ENCODE peak calls at places on chromosomes 11 and 22, in eight cellular contexts. One of them, this sample, is unnamed. For H3K4me1, the result is how much of the 10 kb centered on the place peaks cover.

GRCh38 chr11:72012897-72013721 is 14.4 kb downstream of the IL18BP start:
- DNase-seq in SJSA1: no peak
- DNase-seq in GM23338: no peak
- DNase-seq in prostate gland: peak
- DNase-seq in psoas muscle: peak
- DNase-seq in A549: peak
- DNase-seq in esophagus muscularis mucosa: no peak
- DNase-seq in heart left ventricle: peak
- DNase-seq in this sample: no peak

GRCh38 chr11:66863428-66864125 is 6.7 kb downstream of the LRFN4 start:
- DNase-seq in esophagus muscularis mucosa: no peak
- DNase-seq in GM23338: no peak
- DNase-seq in psoas muscle: no peak
- DNase-seq in SJSA1: no peak
- DNase-seq in A549: no peak
- DNase-seq in heart left ventricle: peak
- DNase-seq in prostate gland: no peak
- DNase-seq in this sample: no peak

GRCh38 chr22:50218996-50219727 is 18.4 kb downstream of the SELENOO start:
- DNase-seq in psoas muscle: peak
- DNase-seq in prostate gland: peak
- DNase-seq in esophagus muscularis mucosa: no peak
- DNase-seq in heart left ventricle: peak
- DNase-seq in GM23338: peak
- DNase-seq in SJSA1: no peak
- DNase-seq in A549: peak
- DNase-seq in this sample: peak

GRCh38 chr11:7516488-7516887 is 2.7 kb downstream of the PPFIBP2 start:
- DNase-seq in heart left ventricle: no peak
- DNase-seq in A549: no peak
- DNase-seq in prostate gland: no peak
- DNase-seq in esophagus muscularis mucosa: no peak
- DNase-seq in SJSA1: no peak
- DNase-seq in psoas muscle: no peak
- DNase-seq in GM23338: no peak
- DNase-seq in this sample: no peak

GRCh38 chr11:63574856-63575602 is 11.8 kb upstream of the PLAAT2 start:
- DNase-seq in psoas muscle: peak
- DNase-seq in SJSA1: peak
- DNase-seq in esophagus muscularis mucosa: no peak
- DNase-seq in A549: no peak
- DNase-seq in heart left ventricle: peak
- DNase-seq in GM23338: no peak
- DNase-seq in prostate gland: no peak
- DNase-seq in this sample: no peak

GRCh38 chr11:68965901-68966868 is 14.6 kb downstream of the MRGPRD start:
- DNase-seq in esophagus muscularis mucosa: no peak
- DNase-seq in heart left ventricle: no peak
- DNase-seq in prostate gland: no peak
- DNase-seq in GM23338: no peak
- DNase-seq in SJSA1: peak
- DNase-seq in psoas muscle: no peak
- DNase-seq in A549: no peak
- DNase-seq in this sample: no peak

GRCh38 chr11:68118753-68119448 is 2.3 kb downstream of the CHKA start:
- DNase-seq in prostate gland: no peak
- DNase-seq in esophagus muscularis mucosa: no peak
- DNase-seq in psoas muscle: no peak
- DNase-seq in SJSA1: no peak
- DNase-seq in heart left ventricle: no peak
- DNase-seq in A549: no peak
- DNase-seq in GM23338: no peak
- DNase-seq in this sample: peak

GRCh38 chr11:5550440-5551095 is 2.2 kb upstream of the OR52H1 start:
- DNase-seq in prostate gland: no peak
- DNase-seq in A549: peak
- DNase-seq in SJSA1: no peak
- DNase-seq in esophagus muscularis mucosa: no peak
- DNase-seq in psoas muscle: no peak
- DNase-seq in GM23338: no peak
- DNase-seq in heart left ventricle: no peak
- DNase-seq in this sample: peak

GRCh38 chr11:134482128-134482527 is 70.1 kb upstream of the B3GAT1 start:
- DNase-seq in esophagus muscularis mucosa: no peak
- DNase-seq in SJSA1: no peak
- DNase-seq in prostate gland: no peak
- DNase-seq in GM23338: no peak
- DNase-seq in heart left ventricle: no peak
- DNase-seq in psoas muscle: no peak
- DNase-seq in A549: no peak
- DNase-seq in this sample: no peak

GRCh38 chr11:75152090-75152489 is 1.2 kb downstream of the SLCO2B1 start:
- DNase-seq in psoas muscle: no peak
- DNase-seq in A549: no peak
- DNase-seq in heart left ventricle: no peak
- DNase-seq in esophagus muscularis mucosa: no peak
- DNase-seq in SJSA1: no peak
- DNase-seq in GM23338: no peak
- DNase-seq in prostate gland: no peak
- DNase-seq in this sample: no peak
- H3K4me1 ChIP-seq in psoas muscle: under half
- H3K4me1 ChIP-seq in A549: under half
- H3K4me1 ChIP-seq in heart left ventricle: under half
- H3K4me1 ChIP-seq in esophagus muscularis mucosa: under half
- H3K4me1 ChIP-seq in SJSA1: under half
- H3K4me1 ChIP-seq in GM23338: under half
- H3K4me1 ChIP-seq in prostate gland: under half
- H3K4me1 ChIP-seq in this sample: under half

DNA sequence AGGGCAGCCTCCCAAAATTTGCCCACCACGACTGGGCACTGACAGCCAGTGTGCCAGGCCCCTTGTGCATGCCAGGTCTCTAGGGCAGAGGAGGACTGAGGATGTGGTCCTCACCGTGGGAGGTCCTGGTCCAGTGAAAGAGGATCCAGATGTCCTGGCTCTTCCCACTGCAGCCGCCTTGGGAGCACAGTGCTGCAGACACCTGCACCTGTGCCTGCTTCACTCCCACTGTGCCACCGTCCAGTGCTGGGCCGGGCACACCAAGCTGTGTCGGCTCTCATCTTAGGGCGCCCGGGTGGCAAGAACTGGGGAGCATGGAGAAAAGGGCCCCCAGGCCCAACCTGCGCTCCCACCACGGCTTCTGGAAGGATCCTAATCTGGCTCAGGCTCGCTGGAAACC is 1147.1 kb downstream of the BRD1 start:
- DNase-seq in psoas muscle: no peak
- DNase-seq in SJSA1: no peak
- DNase-seq in heart left ventricle: no peak
- DNase-seq in prostate gland: no peak
- DNase-seq in esophagus muscularis mucosa: no peak
- DNase-seq in A549: no peak
- DNase-seq in GM23338: no peak
- DNase-seq in this sample: no peak
- H3K4me1 ChIP-seq in psoas muscle: under half
- H3K4me1 ChIP-seq in SJSA1: under half
- H3K4me1 ChIP-seq in heart left ventricle: under half
- H3K4me1 ChIP-seq in prostate gland: under half
- H3K4me1 ChIP-seq in esophagus muscularis mucosa: under half
- H3K4me1 ChIP-seq in A549: under half
- H3K4me1 ChIP-seq in GM23338: under half
- H3K4me1 ChIP-seq in this sample: under half

GRCh38 chr11:111655924-111656323 is 53.7 kb downstream of the SIK2 start:
- DNase-seq in prostate gland: no peak
- DNase-seq in esophagus muscularis mucosa: no peak
- DNase-seq in psoas muscle: no peak
- DNase-seq in GM23338: no peak
- DNase-seq in A549: no peak
- DNase-seq in heart left ventricle: no peak
- DNase-seq in SJSA1: no peak
- DNase-seq in this sample: no peak
- H3K4me1 ChIP-seq in prostate gland: under half
- H3K4me1 ChIP-seq in esophagus muscularis mucosa: under half
- H3K4me1 ChIP-seq in psoas muscle: under half
- H3K4me1 ChIP-seq in GM23338: under half
- H3K4me1 ChIP-seq in A549: under half
- H3K4me1 ChIP-seq in heart left ventricle: under half
- H3K4me1 ChIP-seq in SJSA1: under half
- H3K4me1 ChIP-seq in this sample: under half

GRCh38 chr11:128759597-128759996 is 65.7 kb downstream of the FLI1 start:
- DNase-seq in A549: no peak
- DNase-seq in psoas muscle: no peak
- DNase-seq in heart left ventricle: no peak
- DNase-seq in prostate gland: no peak
- DNase-seq in GM23338: no peak
- DNase-seq in SJSA1: no peak
- DNase-seq in esophagus muscularis mucosa: no peak
- DNase-seq in this sample: peak

GRCh38 chr11:128757886-128758612 is 64.2 kb downstream of the FLI1 start:
- DNase-seq in esophagus muscularis mucosa: no peak
- DNase-seq in SJSA1: no peak
- DNase-seq in prostate gland: no peak
- DNase-seq in psoas muscle: no peak
- DNase-seq in heart left ventricle: no peak
- DNase-seq in A549: no peak
- DNase-seq in GM23338: no peak
- DNase-seq in this sample: no peak

GRCh38 chr11:128756469-128756868 is 62.6 kb downstream of the FLI1 start:
- DNase-seq in esophagus muscularis mucosa: no peak
- DNase-seq in psoas muscle: no peak
- DNase-seq in A549: no peak
- DNase-seq in SJSA1: no peak
- DNase-seq in GM23338: no peak
- DNase-seq in prostate gland: no peak
- DNase-seq in heart left ventricle: no peak
- DNase-seq in this sample: no peak

GRCh38 chr11:128759168-128759567 is 65.3 kb downstream of the FLI1 start:
- DNase-seq in heart left ventricle: no peak
- DNase-seq in esophagus muscularis mucosa: no peak
- DNase-seq in A549: no peak
- DNase-seq in GM23338: no peak
- DNase-seq in psoas muscle: no peak
- DNase-seq in prostate gland: no peak
- DNase-seq in SJSA1: no peak
- DNase-seq in this sample: no peak

GRCh38 chr11:128757235-128757711 is 63.4 kb downstream of the FLI1 start:
- DNase-seq in psoas muscle: no peak
- DNase-seq in heart left ventricle: peak
- DNase-seq in esophagus muscularis mucosa: no peak
- DNase-seq in GM23338: peak
- DNase-seq in A549: peak
- DNase-seq in SJSA1: no peak
- DNase-seq in prostate gland: no peak
- DNase-seq in this sample: peak
- H3K4me1 ChIP-seq in psoas muscle: under half
- H3K4me1 ChIP-seq in heart left ventricle: under half
- H3K4me1 ChIP-seq in esophagus muscularis mucosa: under half
- H3K4me1 ChIP-seq in GM23338: under half
- H3K4me1 ChIP-seq in A549: under half
- H3K4me1 ChIP-seq in SJSA1: under half
- H3K4me1 ChIP-seq in prostate gland: under half
- H3K4me1 ChIP-seq in this sample: under half

GRCh38 chr22:45552017-45552411 is 49.3 kb downstream of the FBLN1 start:
- DNase-seq in GM23338: peak
- DNase-seq in heart left ventricle: no peak
- DNase-seq in prostate gland: no peak
- DNase-seq in psoas muscle: no peak
- DNase-seq in esophagus muscularis mucosa: no peak
- DNase-seq in A549: no peak
- DNase-seq in SJSA1: peak
- DNase-seq in this sample: no peak

GRCh38 chr22:45550416-45550815 is 47.7 kb downstream of the FBLN1 start:
- DNase-seq in esophagus muscularis mucosa: no peak
- DNase-seq in heart left ventricle: no peak
- DNase-seq in prostate gland: no peak
- DNase-seq in GM23338: no peak
- DNase-seq in SJSA1: no peak
- DNase-seq in A549: no peak
- DNase-seq in psoas muscle: no peak
- DNase-seq in this sample: no peak

GRCh38 chr22:45552580-45553332 is 50.1 kb downstream of the FBLN1 start:
- DNase-seq in heart left ventricle: peak
- DNase-seq in SJSA1: peak
- DNase-seq in psoas muscle: peak
- DNase-seq in prostate gland: no peak
- DNase-seq in A549: no peak
- DNase-seq in esophagus muscularis mucosa: no peak
- DNase-seq in GM23338: peak
- DNase-seq in this sample: peak

GRCh38 chr22:45550891-45551290 is 48.2 kb downstream of the FBLN1 start:
- DNase-seq in psoas muscle: no peak
- DNase-seq in GM23338: no peak
- DNase-seq in SJSA1: no peak
- DNase-seq in heart left ventricle: no peak
- DNase-seq in prostate gland: no peak
- DNase-seq in esophagus muscularis mucosa: no peak
- DNase-seq in A549: no peak
- DNase-seq in this sample: no peak

GRCh38 chr22:45551310-45552016 is 48.8 kb downstream of the FBLN1 start:
- DNase-seq in SJSA1: no peak
- DNase-seq in heart left ventricle: peak
- DNase-seq in psoas muscle: peak
- DNase-seq in prostate gland: no peak
- DNase-seq in GM23338: no peak
- DNase-seq in esophagus muscularis mucosa: no peak
- DNase-seq in A549: no peak
- DNase-seq in this sample: peak
- H3K4me1 ChIP-seq in SJSA1: half or more
- H3K4me1 ChIP-seq in heart left ventricle: under half
- H3K4me1 ChIP-seq in psoas muscle: under half
- H3K4me1 ChIP-seq in prostate gland: under half
- H3K4me1 ChIP-seq in GM23338: under half
- H3K4me1 ChIP-seq in esophagus muscularis mucosa: under half
- H3K4me1 ChIP-seq in A549: under half
- H3K4me1 ChIP-seq in this sample: half or more

DNA sequence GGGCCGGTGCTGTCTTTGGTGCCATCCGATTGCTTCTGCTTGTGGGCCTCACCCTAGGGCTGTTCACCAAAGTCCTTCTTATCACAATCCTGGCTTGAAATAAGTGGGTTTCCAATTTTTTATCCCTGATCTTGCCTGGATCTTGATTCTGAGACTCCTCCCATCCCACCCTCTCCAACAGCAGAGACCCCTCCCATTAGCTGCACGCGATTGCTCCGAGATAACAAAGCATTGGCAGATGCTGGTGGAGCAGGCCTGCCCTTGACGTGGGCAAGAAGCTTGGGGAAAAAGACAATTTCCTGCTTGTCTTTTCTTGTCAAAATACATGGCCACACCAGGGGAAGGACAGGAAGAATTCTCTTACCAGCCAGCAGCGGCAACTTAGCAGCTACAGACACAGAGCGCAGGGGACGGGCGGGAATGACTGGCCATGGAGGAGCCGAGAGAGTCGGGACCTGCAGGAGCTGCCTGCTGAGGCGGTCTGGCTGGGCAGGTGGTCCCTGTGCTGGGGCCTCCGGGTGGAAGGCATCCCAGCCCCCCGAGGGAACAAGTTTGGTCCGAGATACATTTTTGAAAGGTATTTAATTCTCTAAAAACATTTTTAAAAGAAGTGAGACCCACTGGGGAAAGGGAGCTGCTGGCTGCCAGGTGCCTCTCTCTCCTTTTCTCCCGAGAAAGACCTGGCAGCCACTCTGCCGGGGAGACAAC is 9.7 kb upstream of the BID start:
- DNase-seq in esophagus muscularis mucosa: no peak
- DNase-seq in prostate gland: no peak
- DNase-seq in GM23338: no peak
- DNase-seq in heart left ventricle: no peak
- DNase-seq in SJSA1: no peak
- DNase-seq in psoas muscle: no peak
- DNase-seq in A549: no peak
- DNase-seq in this sample: no peak
- H3K4me1 ChIP-seq in esophagus muscularis mucosa: under half
- H3K4me1 ChIP-seq in prostate gland: under half
- H3K4me1 ChIP-seq in GM23338: under half
- H3K4me1 ChIP-seq in heart left ventricle: under half
- H3K4me1 ChIP-seq in SJSA1: under half
- H3K4me1 ChIP-seq in psoas muscle: under half
- H3K4me1 ChIP-seq in A549: under half
- H3K4me1 ChIP-seq in this sample: under half